ENCODE peak calls at places on chromosomes 3 and 15, in nine cellular contexts. M is naive thymus-derived CD8-positive, alpha-beta T cell; H is right lobe of liver; C is Panc1; G is naive B cell; Q is upper lobe of right lung; K is activated CD8-positive, alpha-beta memory T cell treated with anti-CD3 and anti-CD28 coated beads, Interleukin-2, amount 10 ng/mL, durations not matched to agents 7 days and 5 days; Y is T-helper 17 cell; E is activated T-cell treated with anti-CD3 and anti-CD28 coated beads, Interleukin-2, amount 50 U/mL, for 72 hours. Z is an unnamed sample.

GRCh38 chr3:113557374-113557773 is 25.0 kb downstream of the SIDT1 start:
- ATAC-seq in K (no peak), M (no peak), G (no peak), C (no peak), Y (no peak), E (no peak), Q (no peak), H (no peak), Z (no peak)

GRCh38 chr15:64558460-64559179 is 98.2 kb downstream of the ZNF609 start:
- ATAC-seq in Y (no peak), M (no peak), C (no peak), E (no peak), G (no peak), K (no peak), Q (no peak), H (peak), Z (no peak)

GRCh38 chr3:43004282-43004681 is 25.2 kb downstream of the GASK1A start:
- ATAC-seq in K (no peak), C (no peak), Q (no peak), E (peak), M (no peak), H (no peak), Y (no peak), G (no peak), Z (no peak)

GRCh38 chr3:7759630-7760029 is 742.0 kb upstream of the LMCD1 start:
- ATAC-seq in C (no peak), G (no peak), E (no peak), Q (peak), K (no peak), Y (no peak), H (peak), M (no peak), Z (no peak)

GRCh38 chr3:133910422-133910821 is 14.7 kb upstream of the RAB6B start:
- ATAC-seq in K (no peak), E (no peak), G (no peak), Q (no peak), Y (no peak), M (no peak), H (no peak), C (no peak), Z (no peak)

GRCh38 chr3:150308481-150308918 is 99.6 kb upstream of the TSC22D2 start:
- ATAC-seq in H (no peak), M (no peak), C (peak), G (no peak), Q (no peak), Y (no peak), E (no peak), K (no peak), Z (no peak)

GRCh38 chr3:172351895-172352466 is 96.3 kb downstream of the GHSR start:
- ATAC-seq in M (no peak), C (no peak), K (no peak), E (no peak), G (no peak), Q (no peak), Y (no peak), H (no peak), Z (no peak)

GRCh38 chr3:37590328-37591079 is 271.2 kb upstream of the CTDSPL start:
- ATAC-seq in K (no peak), G (no peak), C (no peak), Y (no peak), M (no peak), Q (peak), H (peak), E (no peak), Z (no peak)

GRCh38 chr15:85607141-85607806 is 187.5 kb downstream of the KLHL25 start:
- ATAC-seq in Y (peak), E (peak), G (no peak), K (peak), C (peak), H (peak), M (no peak), Q (no peak), Z (no peak)

GRCh38 chr3:121670676-121671075 is 10.0 kb upstream of the HCLS1 start:
- ATAC-seq in Q (peak), E (no peak), K (no peak), G (no peak), Y (no peak), C (no peak), H (no peak), M (no peak), Z (no peak)

GRCh38 chr3:171165499-171165921 is 139.0 kb upstream of the SLC2A2 start:
- ATAC-seq in M (no peak), C (no peak), E (peak), Y (peak), K (peak), G (no peak), Q (no peak), H (no peak), Z (peak)

GRCh38 chr3:172600644-172601065 is 77.4 kb upstream of the TNFSF10 start:
- ATAC-seq in K (no peak), H (no peak), E (no peak), M (no peak), G (no peak), Q (no peak), C (no peak), Y (no peak), Z (no peak)

GRCh38 chr3:173336261-173336660 is 61.3 kb upstream of the NLGN1 start:
- ATAC-seq in Q (no peak), M (no peak), G (no peak), Y (no peak), K (no peak), E (no peak), C (no peak), H (no peak), Z (no peak)

GRCh38 chr15:26176831-26177230 is 313.7 kb upstream of the ATP10A start:
- ATAC-seq in Q (no peak), H (no peak), E (no peak), K (no peak), Y (no peak), C (no peak), M (no peak), G (no peak), Z (no peak)

GRCh38 chr3:119349353-119349752 is 55.2 kb downstream of the ARHGAP31 start:
- ATAC-seq in G (no peak), H (no peak), Q (no peak), Y (no peak), K (no peak), E (no peak), C (no peak), M (no peak), Z (no peak)

GRCh38 chr3:141147657-141148056 is 84.0 kb upstream of the PXYLP1 start:
- ATAC-seq in Y (no peak), C (peak), E (no peak), K (no peak), Q (peak), H (no peak), M (no peak), G (no peak), Z (no peak)

GRCh38 chr15:52232327-52232726 is 41.1 kb upstream of the GNB5 start:
- ATAC-seq in G (peak), C (no peak), M (no peak), Q (no peak), H (no peak), E (no peak), K (no peak), Y (no peak), Z (peak)

GRCh38 chr3:137988982-137989381 is 21.0 kb upstream of the CLDN18 start:
- ATAC-seq in G (no peak), H (peak), Q (peak), M (no peak), K (no peak), Y (no peak), E (peak), C (peak), Z (peak)

GRCh38 chr15:74316116-74316515 is 51.3 kb downstream of the CYP11A1 start:
- ATAC-seq in K (no peak), Q (no peak), M (no peak), E (no peak), G (no peak), C (no peak), H (no peak), Y (no peak), Z (no peak)

GRCh38 chr15:43105778-43106485 is at the start of gene UBR1:
- ATAC-seq in Q (peak), M (peak), G (peak), K (peak), H (peak), Y (peak), E (peak), C (peak), Z (peak)

GRCh38 chr3:71323558-71323957 is 260.0 kb downstream of the FOXP1 start:
- ATAC-seq in Y (no peak), Q (no peak), M (no peak), E (no peak), C (no peak), H (no peak), G (no peak), K (no peak), Z (no peak)

Z was measured in stimulated activated memory B cell treated with anti-CD40 and anti-IgM and Interleukin-4, amounts not matched to agents 10 μg/mL and 1 μg/mL and 100 μg/mL, for 72 hours.